ENCODE peak calls at places on chromosome 1, in four cellular contexts. C, G, Z and I are unnamed samples.

GRCh38 chr1:110291241-110292030 is 47.7 kb upstream of the RBM15 start:
- DNase-seq in Z (no peak), C (no peak), G (no peak), I (no peak)

GRCh38 chr1:187481581-187482148 is 652.9 kb downstream of the PLA2G4A start:
- DNase-seq in Z (no peak), G (no peak), C (no peak), I (no peak)

GRCh38 chr1:164504699-164505098 is 54.3 kb upstream of the PBX1 start:
- DNase-seq in C (no peak), Z (no peak), G (no peak), I (no peak)

GRCh38 chr1:201004732-201005131 is 18.8 kb downstream of the KIF21B start:
- DNase-seq in Z (no peak), C (no peak), G (no peak), I (no peak)

GRCh38 chr1:27142464-27142863 is 12.5 kb downstream of the SLC9A1 start:
- DNase-seq in G (no peak), C (no peak), Z (no peak), I (no peak)

GRCh38 chr1:54475357-54476230 is 69.4 kb upstream of the SSBP3 start:
- DNase-seq in C (no peak), Z (no peak), G (no peak), I (no peak)

GRCh38 chr1:18324246-18324645 is 156.5 kb upstream of the KLHDC7A start:
- DNase-seq in G (peak), C (no peak), Z (no peak), I (no peak)

GRCh38 chr1:226648421-226648820 is 90.7 kb downstream of the ITPKB start:
- DNase-seq in C (no peak), Z (no peak), G (no peak), I (no peak)

GRCh38 chr1:107362468-107362867 is 221.6 kb downstream of the NTNG1 start:
- DNase-seq in G (no peak), C (no peak), Z (no peak), I (no peak)

GRCh38 chr1:156586323-156586722 is 5.3 kb upstream of the NAXE start:
- DNase-seq in C (no peak), G (no peak), Z (no peak), I (no peak)

GRCh38 chr1:57474097-57474750 is 50.4 kb upstream of the DAB1 start:
- DNase-seq in C (no peak), Z (no peak), G (no peak), I (no peak)

GRCh38 chr1:116290085-116290670 is 82.9 kb upstream of the ATP1A1 start:
- DNase-seq in Z (no peak), C (no peak), G (no peak), I (no peak)

GRCh38 chr1:205711105-205712048 is 31.1 kb upstream of the SLC45A3 start:
- DNase-seq in G (peak), Z (no peak), C (peak), I (peak)

GRCh38 chr1:199335496-199335895 is 692.0 kb upstream of the NR5A2 start:
- DNase-seq in Z (no peak), C (no peak), G (no peak), I (no peak)

GRCh38 chr1:190000365-190000872 is 477.2 kb downstream of the BRINP3 start:
- DNase-seq in C (no peak), G (no peak), Z (no peak), I (no peak)

GRCh38 chr1:70090875-70091274 is 114.5 kb downstream of the LRRC40 start:
- DNase-seq in Z (no peak), G (no peak), C (no peak), I (no peak)

GRCh38 chr1:24329797-24330543 is 10.8 kb downstream of the GRHL3 start:
- DNase-seq in C (no peak), Z (no peak), G (no peak), I (no peak)

GRCh38 chr1:222843434-222844107 is 28.7 kb downstream of the DISP1 start:
- DNase-seq in C (no peak), G (no peak), Z (no peak), I (no peak)

GRCh38 chr1:157272264-157272663 is 134.1 kb upstream of the ETV3 start:
- DNase-seq in C (no peak), G (no peak), Z (no peak), I (no peak)

GRCh38 chr1:150221552-150221951 is 14.4 kb downstream of the ANP32E start:
- DNase-seq in C (no peak), Z (no peak), G (no peak), I (no peak)

GRCh38 chr1:202959276-202959620 is 1.1 kb upstream of the ADIPOR1 start:
- DNase-seq in G (peak), Z (no peak), C (peak), I (no peak)

GRCh38 chr1:64507897-64508296 is 38.0 kb downstream of the CACHD1 start:
- DNase-seq in G (no peak), Z (no peak), C (no peak), I (no peak)

GRCh38 chr1:58438468-58438867 is 108.1 kb downstream of the OMA1 start:
- DNase-seq in C (no peak), G (no peak), Z (no peak), I (no peak)

GRCh38 chr1:215018555-215018954 is 64.0 kb upstream of the KCNK2 start:
- DNase-seq in C (no peak), Z (no peak), G (no peak), I (no peak)

GRCh38 chr1:200038987-200039848 is 11.7 kb downstream of the NR5A2 start:
- DNase-seq in Z (no peak), C (no peak), G (no peak), I (no peak)

GRCh38 chr1:95117207-95118018 is at the start of gene TLCD4:
- DNase-seq in Z (peak), C (peak), G (peak), I (no peak)

GRCh38 chr1:157289001-157289400 is 150.8 kb upstream of the ETV3 start:
- DNase-seq in G (no peak), C (no peak), Z (no peak), I (no peak)

GRCh38 chr1:231602675-231602984 is 24.0 kb upstream of the DISC1 start:
- DNase-seq in Z (no peak), G (no peak), C (no peak), I (no peak)

GRCh38 chr1:71312545-71312944 is 231.7 kb upstream of the ZRANB2 start:
- DNase-seq in C (no peak), Z (no peak), G (no peak), I (no peak)

GRCh38 chr1:111270781-111271463 is 19.7 kb upstream of the CHIA start:
- DNase-seq in Z (no peak), C (no peak), G (no peak), I (no peak)

GRCh38 chr1:207856276-207857023 is 54.5 kb downstream of the CD34 start:
- DNase-seq in C (no peak), Z (no peak), G (no peak), I (no peak)

GRCh38 chr1:3560199-3560955 is 50.9 kb downstream of the MEGF6 start:
- DNase-seq in Z (no peak), C (no peak), G (no peak), I (no peak)

GRCh38 chr1:219467524-219467923 is 145.4 kb downstream of the ZC3H11B start:
- DNase-seq in Z (no peak), C (no peak), G (no peak), I (no peak)

GRCh38 chr1:18468570-18468969 is 12.2 kb upstream of the KLHDC7A start:
- DNase-seq in Z (no peak), G (no peak), C (no peak), I (no peak)

GRCh38 chr1:39288735-39289465 is 84.4 kb downstream of the MACF1 start:
- DNase-seq in C (no peak), G (no peak), Z (no peak), I (no peak)

GRCh38 chr1:209542585-209542984 is 40.9 kb upstream of the CAMK1G start:
- DNase-seq in Z (no peak), C (no peak), G (no peak), I (no peak)
- TF ChIP-seq SP1 in Z (no peak), C (no peak), G (no peak), I (no peak)

GRCh38 chr1:113782451-113782850 is 23.2 kb upstream of the PHTF1 start:
- DNase-seq in Z (no peak), C (no peak), G (no peak), I (no peak)

GRCh38 chr1:113779542-113779941 is 20.3 kb upstream of the PHTF1 start:
- DNase-seq in G (no peak), C (no peak), Z (no peak), I (no peak)

GRCh38 chr1:113784104-113784779 is 25.0 kb upstream of the PHTF1 start:
- DNase-seq in Z (no peak), G (no peak), C (no peak), I (peak)

GRCh38 chr1:113783254-113784103 is 24.2 kb upstream of the PHTF1 start:
- DNase-seq in G (no peak), C (no peak), Z (no peak), I (peak)

DNA sequence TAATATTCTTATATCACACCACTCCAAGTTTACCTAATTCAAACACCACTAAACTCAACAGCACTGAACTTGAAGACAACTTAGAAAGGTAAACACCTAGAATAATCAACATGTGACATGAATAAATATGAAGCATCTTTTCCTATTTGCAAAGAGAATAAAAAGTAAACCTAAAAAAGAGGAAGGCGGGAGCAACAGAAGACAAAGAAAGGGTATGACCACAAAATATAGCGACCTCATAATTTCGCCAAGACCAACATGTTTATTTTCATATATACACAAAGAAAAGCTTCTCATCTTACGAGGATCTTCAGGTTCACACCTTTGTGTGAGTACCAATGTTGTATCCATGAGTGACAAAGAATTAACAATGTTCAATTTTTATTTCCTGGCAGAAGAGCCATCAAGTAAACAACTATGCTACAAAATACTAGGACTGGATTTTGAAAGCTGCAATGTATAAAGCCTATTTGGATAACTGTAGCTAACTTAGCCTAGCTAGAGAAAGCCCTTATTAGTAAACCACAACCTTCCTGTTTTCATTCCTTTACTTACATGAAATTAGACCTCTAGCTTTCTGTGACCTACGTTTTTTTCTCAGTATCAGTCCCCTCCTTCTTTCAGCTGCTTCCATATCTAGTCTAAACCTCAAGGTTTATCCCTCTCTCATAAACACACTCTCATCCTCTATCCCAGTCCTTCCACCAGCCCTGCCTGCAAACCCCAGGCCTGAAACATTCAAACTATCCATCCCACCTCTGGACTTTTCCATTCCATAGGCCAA is 21.3 kb upstream of the PHTF1 start:
- DNase-seq in G (no peak), Z (no peak), C (no peak), I (no peak)
- TF ChIP-seq TAF1 in G (no peak), Z (no peak), C (no peak), I (no peak)

DNA sequence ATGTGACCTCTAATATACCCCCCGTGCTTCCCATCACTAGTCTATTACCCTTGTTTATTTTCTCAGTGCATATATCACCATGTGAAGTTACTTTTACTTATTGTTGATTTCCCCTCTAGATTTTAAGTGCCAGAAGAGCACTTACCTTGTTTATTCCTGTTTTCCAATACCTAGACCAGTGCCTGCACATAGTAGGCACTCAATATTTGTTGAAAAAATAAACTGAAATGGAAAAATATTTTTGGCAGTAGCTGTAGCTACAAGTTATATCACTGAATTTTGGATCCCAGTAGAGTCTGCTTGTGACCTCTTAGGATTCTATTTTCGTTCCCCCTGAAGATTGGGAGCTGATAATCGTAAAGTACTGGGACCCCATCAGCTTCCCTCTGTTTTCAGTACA is 32.0 kb upstream of the FOXE3 start:
- DNase-seq in Z (no peak), G (no peak), C (no peak), I (no peak)
- TF ChIP-seq POLR2AphosphoS5 in Z (no peak), G (no peak), C (no peak), I (no peak)

GRCh38 chr1:165737196-165737595 is 31.5 kb downstream of the TMCO1 start:
- DNase-seq in C (no peak), Z (no peak), G (no peak), I (no peak)

GRCh38 chr1:165742194-165742593 is 26.5 kb downstream of the TMCO1 start:
- DNase-seq in C (no peak), G (no peak), Z (no peak), I (no peak)

GRCh38 chr1:165734906-165735305 is 33.8 kb downstream of the TMCO1 start:
- DNase-seq in G (no peak), Z (no peak), C (no peak), I (no peak)

GRCh38 chr1:165738794-165739193 is 29.9 kb downstream of the TMCO1 start:
- DNase-seq in C (no peak), Z (no peak), G (no peak), I (no peak)
- TF ChIP-seq SP1 in C (no peak), Z (no peak), G (no peak), I (no peak)

GRCh38 chr1:212675675-212676074 is 24.0 kb downstream of the BATF3 start:
- DNase-seq in G (no peak), C (no peak), Z (no peak), I (no peak)
- TF ChIP-seq TAF1 in G (no peak), C (no peak), Z (no peak), I (no peak)

GRCh38 chr1:227961651-227962050 is 13.9 kb upstream of the WNT9A start:
- DNase-seq in C (no peak), G (no peak), Z (no peak), I (no peak)
- TF ChIP-seq POLR2AphosphoS5 in C (no peak), G (no peak), Z (no peak), I (no peak)

DNA sequence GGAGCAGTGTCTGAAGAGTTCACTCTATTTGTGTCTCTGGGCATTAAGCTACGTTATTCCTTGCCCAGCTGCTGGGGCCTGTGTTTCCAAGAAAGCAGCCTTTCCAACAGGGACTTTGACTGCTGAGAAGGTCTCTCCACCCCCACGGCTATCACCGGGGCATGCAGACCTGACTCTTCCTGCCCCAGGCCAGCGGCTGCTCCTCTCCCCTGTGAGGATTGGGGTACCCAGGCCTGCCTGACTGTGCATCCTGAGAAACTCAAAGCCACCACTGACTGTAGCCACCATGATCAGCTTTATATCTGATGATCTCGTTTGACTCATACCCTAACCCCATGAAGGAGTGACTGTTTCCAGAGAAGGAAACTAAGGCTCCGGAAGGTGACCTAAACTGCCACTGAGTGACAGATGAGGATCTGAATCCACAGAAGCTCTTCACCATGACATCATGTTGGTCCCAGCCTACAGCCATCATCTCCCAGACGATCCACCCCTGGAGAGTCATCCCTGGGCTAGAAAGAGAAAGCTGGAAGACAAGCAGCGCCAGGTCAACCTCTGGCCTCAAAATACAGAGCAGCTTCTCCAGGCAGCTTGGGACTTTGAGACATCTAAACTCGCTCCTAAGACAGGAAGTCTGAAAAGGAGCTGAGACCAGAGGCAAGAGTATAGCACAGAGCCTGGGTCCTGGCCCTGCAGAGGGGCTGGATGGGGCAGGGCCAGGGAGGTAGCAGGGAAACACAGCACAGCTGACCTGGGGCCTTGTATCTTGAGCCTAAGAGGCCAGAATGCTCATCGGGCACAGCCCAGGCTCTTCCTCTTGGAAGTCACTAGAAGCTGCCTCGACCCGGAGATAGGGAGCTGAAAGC is 244.0 kb upstream of the VAMP3 start:
- DNase-seq in Z (no peak), C (no peak), G (no peak), I (no peak)
- TF ChIP-seq SP1 in Z (no peak), C (no peak), G (no peak), I (no peak)